ENCODE peak calls at places on chromosomes 7 and 10, in four cellular contexts. Y is spleen, I is tibial nerve, V is transverse colon. L is an unnamed sample.

GRCh38 chr10:95295031-95295755 is 4.4 kb upstream of the PDLIM1 start:
- DNase-seq in Y (peak), I (no peak), V (peak), L (no peak)

GRCh38 chr7:66758964-66759628 is 18.6 kb downstream of the RABGEF1 start:
- DNase-seq in Y (peak), I (no peak), V (no peak), L (no peak)

GRCh38 chr7:39832519-39833085 is 117.5 kb upstream of the CDK13 start:
- DNase-seq in Y (no peak), I (no peak), V (no peak), L (no peak)

GRCh38 chr10:88042162-88043100 is 179.0 kb downstream of the PTEN start:
- DNase-seq in Y (no peak), I (no peak), V (no peak), L (no peak)

GRCh38 chr7:147595076-147595475 is 995.5 kb upstream of the C7orf33 start:
- DNase-seq in Y (no peak), I (no peak), V (no peak), L (no peak)

GRCh38 chr10:11886851-11887250 is 63.7 kb downstream of the PROSER2 start:
- DNase-seq in Y (peak), I (no peak), V (no peak), L (no peak)

GRCh38 chr7:151553356-151553755 is 33.7 kb upstream of the RHEB start:
- DNase-seq in Y (no peak), I (no peak), V (no peak), L (no peak)

GRCh38 chr10:30359373-30360206 is 10.5 kb upstream of the MTPAP start:
- DNase-seq in Y (peak), I (no peak), V (peak), L (peak)

GRCh38 chr7:152522551-152522950 is 86.7 kb upstream of the KMT2C start:
- DNase-seq in Y (no peak), I (no peak), V (no peak), L (peak)

GRCh38 chr10:15084502-15084922 is 4.1 kb downstream of the ACBD7 start:
- DNase-seq in Y (no peak), I (no peak), V (peak), L (no peak)

GRCh38 chr7:98358706-98359105 is 42.2 kb downstream of the BAIAP2L1 start:
- DNase-seq in Y (peak), I (no peak), V (no peak), L (no peak)

GRCh38 chr7:157638563-157638962 is 301.8 kb downstream of the DNAJB6 start:
- DNase-seq in Y (no peak), I (no peak), V (no peak), L (no peak)

GRCh38 chr7:31734456-31734855 is 47.4 kb downstream of the PPP1R17 start:
- DNase-seq in Y (no peak), I (no peak), V (no peak), L (no peak)

GRCh38 chr10:130990536-130990935 is 321.0 kb downstream of the TCERG1L start:
- DNase-seq in Y (no peak), I (no peak), V (no peak), L (no peak)

DNA sequence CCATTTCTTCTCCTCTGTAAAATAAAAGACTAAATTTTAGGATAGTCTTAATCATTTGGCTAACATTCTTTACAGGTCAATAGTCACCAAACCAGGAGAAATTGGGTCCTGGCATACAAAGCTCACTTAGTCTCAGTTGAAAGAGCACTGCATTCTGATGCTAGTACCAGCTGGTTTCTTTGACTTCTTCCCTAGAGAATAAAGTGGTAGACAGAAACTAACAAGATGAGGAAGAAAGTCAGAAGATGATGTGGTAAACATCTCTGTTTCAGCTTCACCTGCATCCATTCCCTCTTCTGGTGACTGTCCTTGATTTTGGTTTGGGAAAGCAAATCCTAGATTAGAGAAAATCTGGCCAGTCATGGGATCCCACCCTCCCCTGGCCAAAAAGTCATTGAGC is 37.2 kb downstream of the NKX2-3 start:
- DNase-seq in Y (no peak), I (no peak), V (no peak), L (no peak)
- H3K27ac ChIP-seq in Y (no peak), I (no peak), V (no peak), L (no peak)

DNA sequence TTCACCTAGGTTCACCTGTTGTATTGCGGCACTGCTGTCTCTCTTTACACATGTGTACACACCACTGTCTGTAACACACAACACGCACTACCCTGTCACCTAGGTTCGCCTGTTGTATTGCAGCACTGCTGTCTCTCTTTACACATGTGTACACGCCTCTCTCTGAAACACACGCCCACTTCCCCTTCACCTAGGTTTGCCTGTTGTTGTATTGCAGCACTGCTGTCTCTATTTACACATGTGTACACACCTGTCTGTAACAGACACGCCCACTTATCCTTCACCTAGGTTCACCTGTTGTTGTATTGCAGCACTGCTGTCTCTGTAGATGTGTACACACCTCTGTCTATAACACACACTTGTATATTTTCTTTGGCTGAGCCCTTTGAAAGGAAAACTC is 51.5 kb downstream of the WDR37 start:
- DNase-seq in Y (no peak), I (no peak), V (peak), L (no peak)
- H3K27ac ChIP-seq in Y (no peak), I (no peak), V (peak), L (no peak)

GRCh38 chr7:78492146-78492545 is 693.6 kb downstream of the PHTF2 start:
- DNase-seq in Y (no peak), I (no peak), V (no peak), L (no peak)

GRCh38 chr7:78487464-78487863 is 688.9 kb downstream of the PHTF2 start:
- DNase-seq in Y (no peak), I (no peak), V (no peak), L (no peak)

GRCh38 chr7:78490526-78490925 is 692.0 kb downstream of the PHTF2 start:
- DNase-seq in Y (no peak), I (no peak), V (no peak), L (no peak)

GRCh38 chr7:78489423-78489822 is 690.9 kb downstream of the PHTF2 start:
- DNase-seq in Y (no peak), I (no peak), V (no peak), L (no peak)

GRCh38 chr7:78489851-78490250 is 691.3 kb downstream of the PHTF2 start:
- DNase-seq in Y (no peak), I (no peak), V (no peak), L (no peak)
- H3K27ac ChIP-seq in Y (no peak), I (no peak), V (no peak), L (peak)

GRCh38 chr10:86872757-86873156 is 84.7 kb downstream of the MMRN2 start:
- DNase-seq in Y (no peak), I (no peak), V (no peak), L (no peak)
- H3K27ac ChIP-seq in Y (peak), I (no peak), V (peak), L (no peak)

DNA sequence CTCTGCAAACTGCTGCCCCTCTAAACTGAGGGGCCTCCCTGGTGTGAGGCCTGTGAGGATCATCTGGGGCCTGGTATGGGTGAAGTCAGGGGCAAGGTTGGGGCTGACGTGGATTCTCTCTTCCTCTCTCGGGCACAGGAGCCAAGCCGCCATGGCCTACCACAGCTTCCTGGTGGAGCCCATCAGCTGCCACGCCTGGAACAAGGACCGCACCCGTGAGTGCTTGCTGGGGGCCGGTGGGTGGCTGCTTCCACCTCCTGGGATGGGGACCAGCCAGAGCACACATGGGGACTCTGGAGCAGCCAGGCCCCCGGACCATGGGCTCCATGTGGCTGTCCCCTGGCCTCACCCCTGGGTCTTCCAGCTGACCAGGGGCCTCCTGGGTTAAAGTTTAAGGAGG is 11.0 kb downstream of the ARPC1B start:
- DNase-seq in Y (no peak), I (no peak), V (no peak), L (no peak)
- H3K27ac ChIP-seq in Y (peak), I (no peak), V (no peak), L (no peak)

GRCh38 chr10:33507662-33508425 is 173.4 kb upstream of the NRP1 start:
- DNase-seq in Y (no peak), I (no peak), V (no peak), L (no peak)

GRCh38 chr10:33501161-33501560 is 166.7 kb upstream of the NRP1 start:
- DNase-seq in Y (no peak), I (no peak), V (no peak), L (no peak)

GRCh38 chr10:33509231-33509871 is 174.9 kb upstream of the NRP1 start:
- DNase-seq in Y (no peak), I (peak), V (peak), L (no peak)

GRCh38 chr10:33506391-33506790 is 171.9 kb upstream of the NRP1 start:
- DNase-seq in Y (no peak), I (no peak), V (no peak), L (no peak)

DNA sequence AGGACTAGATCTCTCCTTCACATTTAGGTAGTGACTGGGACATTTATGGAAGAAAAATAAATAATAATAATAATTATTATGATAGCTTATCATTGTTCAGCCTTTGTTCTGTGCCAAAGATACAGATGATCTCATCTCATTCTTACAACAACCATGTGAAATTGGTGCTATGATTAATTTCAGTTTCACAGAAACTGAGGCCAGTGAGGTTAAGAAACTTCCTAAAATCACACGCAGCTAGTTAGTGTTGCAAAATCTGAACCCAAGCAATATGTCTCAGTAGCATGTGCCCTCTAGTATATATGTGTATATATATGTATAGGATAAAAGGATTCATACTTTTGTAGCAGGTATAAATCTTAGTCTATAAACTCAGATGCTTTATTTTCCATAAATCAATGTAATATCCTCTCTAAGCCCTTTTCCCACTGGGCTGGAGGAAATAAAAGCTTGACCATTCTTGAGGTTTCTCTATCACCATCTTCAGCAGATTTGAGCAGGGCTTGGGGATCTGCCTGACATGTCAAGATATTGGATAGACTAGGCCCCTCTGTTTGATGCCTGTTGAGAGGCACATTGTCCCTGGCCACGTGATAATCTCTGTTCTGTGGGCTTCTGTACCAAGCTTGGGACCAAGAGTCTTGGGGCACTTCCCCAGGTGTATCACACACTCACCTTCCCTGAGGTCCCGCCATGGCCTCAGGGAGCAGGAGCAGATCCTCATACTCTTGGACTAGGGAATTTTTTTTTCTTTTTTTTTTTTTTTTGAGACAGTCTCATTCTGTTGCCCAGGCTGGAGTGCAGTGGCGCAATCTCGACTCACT is 172.6 kb upstream of the NRP1 start:
- DNase-seq in Y (no peak), I (no peak), V (no peak), L (no peak)
- H3K27ac ChIP-seq in Y (no peak), I (no peak), V (no peak), L (no peak)

GRCh38 chr7:154867068-154867467 is 135.9 kb downstream of the PAXIP1 start:
- DNase-seq in Y (peak), I (no peak), V (no peak), L (no peak)

GRCh38 chr7:154868901-154869300 is 134.0 kb downstream of the PAXIP1 start:
- DNase-seq in Y (peak), I (no peak), V (no peak), L (no peak)

GRCh38 chr7:154871928-154872750 is 130.8 kb downstream of the PAXIP1 start:
- DNase-seq in Y (peak), I (no peak), V (no peak), L (no peak)

GRCh38 chr7:154871483-154871882 is 131.4 kb downstream of the PAXIP1 start:
- DNase-seq in Y (peak), I (no peak), V (no peak), L (no peak)

GRCh38 chr7:154869436-154869835 is 133.5 kb downstream of the PAXIP1 start:
- DNase-seq in Y (peak), I (no peak), V (no peak), L (no peak)
- H3K27ac ChIP-seq in Y (no peak), I (no peak), V (no peak), L (no peak)

DNA sequence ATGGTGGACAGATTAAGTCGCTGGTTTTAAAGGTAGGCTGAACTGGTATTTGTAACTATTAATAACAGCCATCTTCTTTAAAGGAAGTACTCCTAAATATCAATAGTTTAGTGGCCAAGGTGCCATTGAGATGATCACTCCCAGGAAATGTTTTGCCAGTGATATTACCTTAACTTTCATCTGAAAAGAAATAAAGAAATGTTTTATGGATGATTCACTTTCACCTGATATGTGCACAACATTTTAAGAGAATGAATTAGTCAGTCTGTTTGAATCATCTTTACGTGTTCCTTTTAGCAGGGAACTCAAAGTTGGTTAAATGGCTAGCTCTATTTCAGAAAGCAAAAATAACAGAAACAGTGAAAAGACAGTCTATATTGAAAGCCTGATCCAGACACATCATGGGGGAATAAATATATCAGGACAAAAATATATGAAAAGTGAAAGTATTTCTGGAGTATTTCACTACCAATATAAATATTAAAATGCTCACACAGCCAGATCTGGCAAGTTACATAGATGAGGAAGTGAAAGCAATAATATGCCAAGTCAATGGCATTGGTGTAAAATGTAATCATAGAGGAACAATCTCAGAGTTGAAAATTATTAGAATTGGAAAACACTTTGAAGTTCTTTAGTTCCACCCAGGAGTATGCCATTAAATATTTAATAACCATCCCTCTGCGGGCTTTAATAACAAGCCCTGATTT is 20.8 kb downstream of the MET start:
- DNase-seq in Y (no peak), I (no peak), V (no peak), L (no peak)
- H3K27ac ChIP-seq in Y (no peak), I (no peak), V (no peak), L (no peak)

GRCh38 chr10:128735996-128736395 is 609.8 kb upstream of the MKI67 start:
- DNase-seq in Y (no peak), I (no peak), V (no peak), L (no peak)
- H3K27ac ChIP-seq in Y (no peak), I (no peak), V (no peak), L (no peak)